ENCODE peak calls at places on chromosomes 7 and 10, in four cellular contexts. V is trophoblast cell, N is H1, Z is mesendoderm. R is an unnamed sample. For H3K27me3, the result is how much of the 10 kb centered on the place peaks cover.

GRCh38 chr10:76285012-76285411 is 853.6 kb downstream of the LRMDA start:
- DNase-seq in Z (no peak), V (no peak), N (no peak), R (peak)

GRCh38 chr7:149097088-149097487 is 6.6 kb upstream of the ZNF786 start:
- DNase-seq in V (no peak), N (no peak), Z (peak), R (peak)

GRCh38 chr7:40833541-40834234 is 698.9 kb downstream of the SUGCT start:
- DNase-seq in Z (peak), V (no peak), N (no peak), R (peak)

GRCh38 chr10:124151466-124152095 is 58.2 kb upstream of the CHST15 start:
- DNase-seq in V (no peak), Z (no peak), N (no peak), R (no peak)

GRCh38 chr10:129929343-129930297 is 34.5 kb downstream of the EBF3 start:
- DNase-seq in N (no peak), Z (peak), V (no peak), R (no peak)

GRCh38 chr7:104839842-104840241 is 174.2 kb upstream of the KMT2E start:
- DNase-seq in Z (no peak), N (no peak), V (no peak), R (no peak)

GRCh38 chr7:23863209-23863798 is 153.3 kb downstream of the STK31 start:
- DNase-seq in Z (peak), V (no peak), N (no peak), R (peak)

GRCh38 chr10:86673827-86674581 is 5.7 kb downstream of the LDB3 start:
- DNase-seq in N (no peak), V (no peak), Z (peak), R (no peak)

GRCh38 chr10:78047314-78047891 is 13.7 kb downstream of the RPS24 start:
- DNase-seq in V (peak), Z (peak), N (peak), R (peak)

GRCh38 chr10:2494386-2494785 is 573.0 kb upstream of the PFKP start:
- DNase-seq in V (no peak), N (no peak), Z (no peak), R (no peak)

GRCh38 chr10:70903262-70903921 is 15.0 kb upstream of the PCBD1 start:
- DNase-seq in N (no peak), V (no peak), Z (peak), R (peak)

GRCh38 chr7:73718905-73719805 is at the start of gene STX1A:
- DNase-seq in Z (peak), V (peak), N (no peak), R (peak)

GRCh38 chr10:90162464-90162863 is 461.1 kb downstream of the KIF20B start:
- DNase-seq in V (no peak), Z (no peak), N (no peak), R (peak)

GRCh38 chr10:6770846-6771245 is 190.8 kb upstream of the PRKCQ start:
- DNase-seq in N (no peak), V (no peak), Z (no peak), R (peak)

GRCh38 chr10:24383681-24384106 is 174.8 kb downstream of the KIAA1217 start:
- DNase-seq in V (peak), Z (peak), N (peak), R (peak)

GRCh38 chr7:141158562-141158961 is 84.7 kb downstream of the TMEM178B start:
- DNase-seq in V (peak), N (no peak), Z (peak), R (peak)

GRCh38 chr10:1581189-1581588 is 156.1 kb downstream of the ADARB2 start:
- DNase-seq in N (no peak), Z (peak), V (no peak), R (no peak)

GRCh38 chr7:83936056-83936703 is 258.4 kb downstream of the SEMA3A start:
- DNase-seq in Z (peak), V (peak), N (peak), R (peak)

GRCh38 chr10:30073045-30073766 is 13.8 kb upstream of the JCAD start:
- DNase-seq in Z (no peak), V (no peak), N (no peak), R (no peak)

GRCh38 chr7:3267928-3268690 is 32.9 kb upstream of the SDK1 start:
- DNase-seq in V (no peak), Z (no peak), N (no peak), R (peak)

GRCh38 chr10:114281006-114281405 is 42.0 kb downstream of the VWA2 start:
- DNase-seq in Z (no peak), N (no peak), V (no peak), R (no peak)

GRCh38 chr10:114278140-114278883 is 39.3 kb downstream of the VWA2 start:
- DNase-seq in N (no peak), Z (no peak), V (no peak), R (no peak)

GRCh38 chr10:114279886-114280644 is 41.0 kb downstream of the VWA2 start:
- DNase-seq in N (no peak), V (peak), Z (no peak), R (no peak)

GRCh38 chr10:114278884-114279191 is 39.8 kb downstream of the VWA2 start:
- DNase-seq in V (no peak), N (no peak), Z (no peak), R (no peak)

DNA sequence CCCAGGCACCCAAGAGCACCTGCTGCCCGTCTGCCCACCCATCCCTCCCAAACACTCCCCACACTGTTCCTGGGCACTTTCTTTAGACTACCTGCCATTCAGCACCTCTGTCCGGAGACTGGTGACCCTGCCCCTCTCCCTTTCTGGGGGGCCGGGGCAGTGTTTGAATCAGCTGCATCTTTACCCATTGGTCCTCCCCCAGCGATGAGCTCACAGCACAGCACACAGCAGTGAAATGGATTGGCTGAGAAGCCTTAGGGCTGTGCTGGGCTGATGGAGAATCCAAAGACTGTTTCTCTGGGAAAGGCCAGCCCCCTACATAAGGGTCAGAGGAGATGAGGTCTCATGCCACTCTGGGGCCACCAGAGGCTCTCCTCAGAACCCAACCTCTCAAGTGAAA is 40.2 kb downstream of the VWA2 start:
- DNase-seq in Z (no peak), N (no peak), V (no peak), R (no peak)
- H3K27me3 ChIP-seq in Z (under half), N (under half), V (under half), R (half or more)

GRCh38 chr7:95425694-95426093 is 9.1 kb downstream of the PON2 start:
- DNase-seq in Z (no peak), V (no peak), N (no peak), R (no peak)
- H2BK120ac ChIP-seq in Z (no peak), V (no peak), N (no peak), R (no peak)

GRCh38 chr10:103452714-103453230 is 602 bp upstream of the CALHM2 start:
- DNase-seq in Z (no peak), N (no peak), V (peak), R (no peak)
- H3K4ac ChIP-seq in Z (no peak), N (no peak), V (no peak), R (peak)

DNA sequence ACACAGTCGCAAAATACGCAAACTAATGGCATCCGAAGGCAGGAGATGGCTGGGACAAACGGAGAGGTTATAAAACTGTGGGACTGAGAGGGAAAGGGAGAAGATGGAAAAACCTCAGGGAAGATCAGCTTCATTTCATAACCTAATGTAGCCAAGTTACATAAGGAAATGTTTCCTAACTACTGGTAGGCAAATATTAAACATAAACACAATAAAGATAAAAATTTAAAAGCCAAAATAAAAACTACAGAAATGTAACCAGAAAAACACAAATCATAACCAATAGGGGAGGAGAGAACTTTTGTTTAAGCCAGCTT is 13.1 kb upstream of the MNX1 start:
- DNase-seq in N (no peak), Z (no peak), V (no peak), R (no peak)
- H3K27me3 ChIP-seq in N (half or more), Z (half or more), V (half or more), R (half or more)

DNA sequence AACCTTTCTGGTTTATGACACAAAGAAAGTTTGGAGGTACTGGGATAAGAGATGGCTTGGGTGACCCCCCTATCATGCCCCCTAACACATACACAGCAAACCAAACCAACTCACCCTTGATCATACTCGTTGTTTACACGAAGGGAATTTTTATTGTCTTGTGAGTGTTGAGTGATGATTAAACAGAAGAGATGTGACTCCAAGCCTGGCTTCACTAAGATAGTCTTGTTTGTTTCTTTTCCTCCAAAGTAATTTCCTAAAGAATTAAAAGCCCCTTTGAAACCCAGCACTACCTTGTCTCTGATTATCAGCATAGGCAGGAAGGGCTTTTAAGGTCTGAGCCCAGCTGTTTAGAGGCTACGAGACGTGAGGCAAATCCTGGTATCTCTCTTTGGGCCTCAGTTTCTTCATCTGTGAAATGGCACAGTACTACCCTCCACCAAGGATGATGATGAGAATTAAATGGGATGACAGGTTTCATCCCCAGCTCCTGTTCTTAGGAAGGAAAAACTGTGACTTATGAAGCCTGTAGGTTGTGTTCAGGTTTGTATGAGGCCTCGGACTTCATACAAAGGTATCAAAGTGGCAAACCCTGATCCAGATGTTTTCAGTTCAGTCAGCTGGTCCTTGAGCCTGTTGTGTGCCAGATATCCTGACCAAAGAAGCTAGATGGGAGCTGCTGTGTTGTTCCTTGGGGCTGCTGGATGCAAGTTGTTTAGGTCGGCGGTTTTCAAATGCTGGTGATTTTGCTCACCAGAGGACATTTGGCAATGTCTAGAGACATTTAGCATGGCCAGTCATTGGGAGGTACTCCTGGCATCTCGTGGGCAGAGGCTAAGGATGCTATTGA is 51.8 kb downstream of the TCF7L2 start:
- DNase-seq in N (no peak), V (no peak), Z (no peak), R (no peak)
- H2BK120ac ChIP-seq in N (no peak), V (no peak), Z (no peak), R (no peak)

DNA sequence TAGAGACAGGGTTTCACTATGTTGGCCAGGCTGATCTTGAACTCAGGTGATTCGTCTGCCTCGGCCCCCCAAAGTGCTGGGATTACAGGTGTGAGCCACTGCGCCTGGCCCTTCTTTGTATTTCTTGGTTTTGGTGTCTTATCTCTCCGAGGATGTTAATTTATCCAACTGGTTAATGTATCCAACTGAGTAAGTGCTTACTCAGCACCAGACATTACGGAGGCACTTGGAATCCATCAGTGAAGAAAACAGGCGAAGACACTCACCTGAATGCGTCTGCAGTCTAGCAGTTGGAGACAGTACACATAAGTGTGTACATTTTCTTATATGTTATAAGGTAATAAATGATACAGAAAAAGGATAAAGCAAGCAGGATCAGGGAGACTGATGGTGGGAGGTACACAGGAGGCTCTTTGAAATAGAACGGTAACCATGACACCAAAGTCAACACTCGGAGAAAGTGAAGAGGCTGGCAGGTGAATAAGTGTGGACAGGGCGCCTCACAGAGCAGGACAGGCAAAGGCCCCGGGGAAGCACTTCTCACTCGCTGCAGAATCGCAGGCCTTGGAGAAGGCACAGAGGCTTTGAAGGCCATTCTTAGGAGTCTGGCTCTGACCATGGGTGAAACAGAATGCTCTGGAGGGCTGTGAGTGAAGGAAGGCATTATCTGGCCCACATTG is 73.1 kb downstream of the LANCL2 start:
- DNase-seq in V (no peak), Z (peak), N (no peak), R (no peak)
- H3K4ac ChIP-seq in V (no peak), Z (no peak), N (no peak), R (no peak)

DNA sequence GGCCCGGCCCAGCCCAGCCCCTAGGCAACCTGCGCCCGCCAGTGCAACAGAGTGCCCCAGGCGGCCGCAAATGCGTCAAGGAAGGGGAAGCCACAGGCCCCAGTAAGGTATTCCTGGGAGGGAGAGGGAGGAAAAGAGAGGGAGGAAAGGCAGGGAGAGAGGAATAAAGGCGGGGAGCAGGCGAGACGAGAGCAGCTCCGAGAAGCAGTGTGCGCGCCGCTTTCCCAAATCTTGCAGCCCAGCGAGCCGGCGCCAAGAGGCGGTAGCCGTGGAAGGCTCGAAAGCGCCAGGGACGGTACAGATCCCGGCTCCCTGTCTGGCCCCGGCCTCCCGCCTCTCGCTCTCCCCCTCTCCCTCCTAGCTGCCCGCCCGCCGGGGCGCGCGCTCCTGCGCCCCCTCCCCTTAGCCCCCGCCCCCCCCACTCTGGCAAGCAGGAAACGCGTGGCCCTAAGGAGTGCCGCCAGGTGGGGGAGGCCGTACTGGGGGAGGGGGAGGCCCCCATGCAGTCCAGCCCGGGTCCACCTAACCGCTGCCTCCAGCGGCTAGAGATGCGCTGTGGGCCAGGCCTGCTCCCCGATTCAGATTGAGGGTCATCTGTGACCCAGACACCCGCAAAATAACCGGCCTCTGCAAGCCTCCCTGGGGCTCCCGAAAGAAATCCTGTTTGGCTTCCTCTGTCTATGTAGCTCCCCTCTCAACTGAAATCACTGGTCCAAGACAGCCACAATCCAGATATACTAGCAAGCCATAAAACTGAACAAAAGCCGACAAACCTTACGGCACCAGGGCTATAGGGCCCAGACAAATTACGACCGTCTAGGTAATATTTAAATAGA is 4.2 kb downstream of the HOXA10 start:
- DNase-seq in V (peak), Z (peak), N (no peak), R (no peak)
- H3K27me3 ChIP-seq in V (half or more), Z (half or more), N (half or more), R (half or more)

R was measured in IMR-90.